ENCODE peak calls at places on chromosomes 13 and 19, in six cellular contexts. G is WTC11, V is MCF 10A, R is aorta, N is esophagus muscularis mucosa, L is cardiac muscle cell. Y is an unnamed sample.

GRCh38 chr13:87052731-87053130 is 618.4 kb upstream of the SLITRK5 start:
- DNase-seq in G (no peak), L (no peak), V (peak), N (no peak), R (no peak), Y (no peak)

GRCh38 chr13:114148521-114148855 is 16.1 kb upstream of the RASA3 start:
- DNase-seq in R (peak), N (no peak), L (no peak), V (no peak), G (no peak), Y (no peak)

GRCh38 chr19:27858981-27859581 is 1353.9 kb downstream of the UQCRFS1 start:
- DNase-seq in L (no peak), N (peak), R (no peak), V (no peak), G (no peak), Y (no peak)

GRCh38 chr19:49911381-49912145 is 14.9 kb upstream of the IL4I1 start:
- DNase-seq in L (peak), N (no peak), R (no peak), G (no peak), V (no peak), Y (no peak)

GRCh38 chr19:7605490-7606222 is 10.0 kb downstream of the CAMSAP3 start:
- DNase-seq in G (peak), V (peak), N (no peak), R (no peak), L (peak), Y (no peak)

GRCh38 chr19:39192846-39193245 is 3.9 kb upstream of the NCCRP1 start:
- DNase-seq in V (peak), L (no peak), R (no peak), N (no peak), G (no peak), Y (no peak)

GRCh38 chr13:54175470-54175869 is 1146.9 kb downstream of the OLFM4 start:
- DNase-seq in R (no peak), G (no peak), L (no peak), N (no peak), V (no peak), Y (no peak)

GRCh38 chr13:44837250-44837649 is 152.0 kb downstream of the NUFIP1 start:
- DNase-seq in L (peak), N (no peak), R (no peak), G (no peak), V (peak), Y (no peak)

GRCh38 chr13:47679391-47679790 is 321.7 kb downstream of the SUCLA2 start:
- DNase-seq in L (peak), G (no peak), V (peak), N (no peak), R (no peak), Y (no peak)

GRCh38 chr13:27182844-27183497 is 11.4 kb upstream of the USP12 start:
- DNase-seq in R (peak), V (peak), G (no peak), L (peak), N (peak), Y (no peak)

GRCh38 chr13:110662105-110662504 is 43.8 kb downstream of the CARS2 start:
- DNase-seq in L (no peak), N (no peak), V (no peak), R (peak), G (no peak), Y (peak)

GRCh38 chr13:107367258-107367657 is 799.3 kb upstream of the ARGLU1 start:
- DNase-seq in L (no peak), N (no peak), R (no peak), G (no peak), V (no peak), Y (no peak)

GRCh38 chr19:10517361-10517759 is at the start of gene S1PR5:
- DNase-seq in N (no peak), V (no peak), G (peak), R (no peak), L (no peak), Y (no peak)

GRCh38 chr19:32675720-32676185 is at the start of gene RGS9BP:
- DNase-seq in G (peak), R (peak), N (no peak), L (peak), V (peak), Y (peak)

GRCh38 chr19:5956323-5956722 is 21.6 kb downstream of the RANBP3 start:
- DNase-seq in N (no peak), V (no peak), G (no peak), L (no peak), R (no peak), Y (no peak)

GRCh38 chr13:44967656-44968451 is 21.4 kb downstream of the NUFIP1 start:
- DNase-seq in N (no peak), G (no peak), L (peak), R (no peak), V (peak), Y (no peak)

GRCh38 chr19:30518965-30519606 is 146.9 kb downstream of the ZNF536 start:
- DNase-seq in V (no peak), N (no peak), R (no peak), G (no peak), L (no peak), Y (no peak)

GRCh38 chr13:109665781-109666249 is 120.6 kb downstream of the IRS2 start:
- DNase-seq in L (no peak), N (no peak), V (peak), R (no peak), G (no peak), Y (no peak)

GRCh38 chr13:107563099-107563925 is 652.0 kb downstream of the LIG4 start:
- DNase-seq in G (no peak), V (no peak), L (no peak), R (no peak), N (no peak), Y (no peak)

GRCh38 chr19:43624933-43625332 is 5.5 kb upstream of the ZNF428 start:
- DNase-seq in G (peak), N (no peak), L (peak), V (peak), R (no peak), Y (no peak)

GRCh38 chr13:94415484-94415883 is 64.0 kb downstream of the DCT start:
- DNase-seq in G (no peak), N (no peak), R (no peak), V (no peak), L (no peak), Y (no peak)

GRCh38 chr19:32061304-32061703 is 284.1 kb upstream of the ZNF507 start:
- DNase-seq in L (no peak), V (peak), G (no peak), R (no peak), N (no peak), Y (no peak)

GRCh38 chr19:49359851-49360845 is 2.1 kb downstream of the TEAD2 start:
- DNase-seq in G (no peak), L (peak), V (no peak), N (no peak), R (no peak), Y (no peak)

GRCh38 chr19:15869109-15869555 is 28.7 kb downstream of the CYP4F2 start:
- DNase-seq in R (no peak), V (peak), L (peak), N (no peak), G (peak), Y (no peak)

GRCh38 chr13:81184556-81185265 is 843.8 kb upstream of the SPRY2 start:
- DNase-seq in R (no peak), G (no peak), L (no peak), V (peak), N (no peak), Y (no peak)

GRCh38 chr19:48991823-48992570 is 1.1 kb downstream of the GYS1 start:
- DNase-seq in R (peak), L (peak), N (no peak), V (peak), G (no peak), Y (no peak)

GRCh38 chr19:18128044-18128443 is 24.9 kb upstream of the PIK3R2 start:
- DNase-seq in L (no peak), R (no peak), G (no peak), N (no peak), V (no peak), Y (no peak)

GRCh38 chr19:5949792-5950305 is 28.1 kb downstream of the RANBP3 start:
- DNase-seq in R (no peak), N (no peak), G (no peak), L (no peak), V (no peak), Y (no peak)

GRCh38 chr19:9811139-9811538 is 7.7 kb downstream of the FBXL12 start:
- DNase-seq in R (no peak), N (no peak), L (no peak), V (no peak), G (no peak), Y (no peak)

GRCh38 chr19:55472463-55472862 is 4.0 kb upstream of the ZNF628 start:
- DNase-seq in V (peak), L (peak), N (no peak), G (no peak), R (no peak), Y (no peak)

GRCh38 chr19:31955884-31956283 is 389.5 kb upstream of the ZNF507 start:
- DNase-seq in R (no peak), N (no peak), L (no peak), V (no peak), G (no peak), Y (no peak)

GRCh38 chr19:40512473-40513344 is 45.9 kb downstream of the SPTBN4 start:
- DNase-seq in N (no peak), R (no peak), G (peak), L (peak), V (no peak), Y (no peak)

GRCh38 chr13:110070511-110071120 is 236.3 kb downstream of the COL4A1 start:
- DNase-seq in G (no peak), V (peak), L (peak), N (no peak), R (no peak), Y (no peak)

GRCh38 chr13:103772576-103772975 is 706.4 kb upstream of the SLC10A2 start:
- DNase-seq in V (no peak), N (no peak), G (peak), R (no peak), L (no peak), Y (no peak)

GRCh38 chr13:77176350-77176749 is 149.4 kb upstream of the FBXL3 start:
- DNase-seq in R (no peak), N (no peak), V (peak), G (no peak), L (peak), Y (no peak)

GRCh38 chr13:100721885-100722512 is 47.4 kb upstream of the TMTC4 start:
- DNase-seq in N (no peak), V (peak), R (no peak), L (peak), G (peak), Y (no peak)

GRCh38 chr13:66532845-66533244 is 697.3 kb downstream of the PCDH9 start:
- DNase-seq in N (no peak), V (no peak), L (no peak), G (no peak), R (no peak), Y (no peak)